ENCODE peak calls at places on chromosomes 4 and X, in nine cellular contexts. One of them, this sample, is unnamed.

GRCh38 chr4:25172964-25173917 is 13.0 kb upstream of the SEPSECS start:
- DNase-seq in ovary: no peak
- DNase-seq in fibroblast of pulmonary artery: peak
- DNase-seq in lower leg skin: no peak
- DNase-seq in prostate gland: no peak
- DNase-seq in left ventricle myocardium inferior: no peak
- DNase-seq in GM12865: peak
- DNase-seq in stomach: no peak
- DNase-seq in bronchial epithelial cell: peak
- DNase-seq in this sample: peak

GRCh38 chrX:319579-320125 is 1.1 kb upstream of the GTPBP6 start:
- DNase-seq in ovary: peak
- DNase-seq in fibroblast of pulmonary artery: no peak
- DNase-seq in lower leg skin: peak
- DNase-seq in prostate gland: no peak
- DNase-seq in left ventricle myocardium inferior: peak
- DNase-seq in GM12865: no peak
- DNase-seq in stomach: no peak
- DNase-seq in bronchial epithelial cell: no peak
- DNase-seq in this sample: no peak

GRCh38 chrX:45400380-45400779 is 199.7 kb upstream of the DIPK2B start:
- DNase-seq in ovary: no peak
- DNase-seq in fibroblast of pulmonary artery: peak
- DNase-seq in lower leg skin: no peak
- DNase-seq in prostate gland: no peak
- DNase-seq in left ventricle myocardium inferior: no peak
- DNase-seq in GM12865: no peak
- DNase-seq in stomach: no peak
- DNase-seq in bronchial epithelial cell: no peak
- DNase-seq in this sample: peak

GRCh38 chrX:3244203-3244743 is 102.2 kb downstream of the MXRA5 start:
- DNase-seq in ovary: no peak
- DNase-seq in fibroblast of pulmonary artery: peak
- DNase-seq in lower leg skin: no peak
- DNase-seq in prostate gland: no peak
- DNase-seq in left ventricle myocardium inferior: no peak
- DNase-seq in GM12865: no peak
- DNase-seq in stomach: no peak
- DNase-seq in bronchial epithelial cell: peak
- DNase-seq in this sample: peak

GRCh38 chrX:41596586-41596985 is 92.2 kb upstream of the GPR34 start:
- DNase-seq in ovary: no peak
- DNase-seq in fibroblast of pulmonary artery: peak
- DNase-seq in lower leg skin: no peak
- DNase-seq in prostate gland: no peak
- DNase-seq in left ventricle myocardium inferior: no peak
- DNase-seq in GM12865: peak
- DNase-seq in stomach: no peak
- DNase-seq in bronchial epithelial cell: peak
- DNase-seq in this sample: no peak

GRCh38 chr4:102717448-102718092 is 43.2 kb downstream of the MANBA start:
- DNase-seq in ovary: no peak
- DNase-seq in fibroblast of pulmonary artery: no peak
- DNase-seq in lower leg skin: no peak
- DNase-seq in prostate gland: no peak
- DNase-seq in left ventricle myocardium inferior: no peak
- DNase-seq in GM12865: no peak
- DNase-seq in stomach: no peak
- DNase-seq in bronchial epithelial cell: peak
- DNase-seq in this sample: peak

GRCh38 chrX:53013291-53013690 is 35.3 kb upstream of the GPR173 start:
- DNase-seq in ovary: no peak
- DNase-seq in fibroblast of pulmonary artery: no peak
- DNase-seq in lower leg skin: peak
- DNase-seq in prostate gland: no peak
- DNase-seq in left ventricle myocardium inferior: no peak
- DNase-seq in GM12865: no peak
- DNase-seq in stomach: no peak
- DNase-seq in bronchial epithelial cell: no peak
- DNase-seq in this sample: no peak

GRCh38 chr4:145545538-145546224 is 64.0 kb downstream of the SMAD1 start:
- DNase-seq in ovary: no peak
- DNase-seq in fibroblast of pulmonary artery: peak
- DNase-seq in lower leg skin: no peak
- DNase-seq in prostate gland: peak
- DNase-seq in left ventricle myocardium inferior: no peak
- DNase-seq in GM12865: peak
- DNase-seq in stomach: peak
- DNase-seq in bronchial epithelial cell: peak
- DNase-seq in this sample: peak

GRCh38 chrX:115606861-115607260 is 45.9 kb downstream of the PLS3 start:
- DNase-seq in ovary: no peak
- DNase-seq in fibroblast of pulmonary artery: no peak
- DNase-seq in lower leg skin: no peak
- DNase-seq in prostate gland: no peak
- DNase-seq in left ventricle myocardium inferior: no peak
- DNase-seq in GM12865: no peak
- DNase-seq in stomach: no peak
- DNase-seq in bronchial epithelial cell: no peak
- DNase-seq in this sample: no peak

GRCh38 chr4:27048350-27049100 is 187.9 kb downstream of the STIM2 start:
- DNase-seq in ovary: no peak
- DNase-seq in fibroblast of pulmonary artery: peak
- DNase-seq in lower leg skin: peak
- DNase-seq in prostate gland: no peak
- DNase-seq in left ventricle myocardium inferior: no peak
- DNase-seq in GM12865: peak
- DNase-seq in stomach: no peak
- DNase-seq in bronchial epithelial cell: peak
- DNase-seq in this sample: peak

GRCh38 chr4:67892905-67893304 is 9.1 kb upstream of the TMPRSS11D start:
- DNase-seq in ovary: no peak
- DNase-seq in fibroblast of pulmonary artery: no peak
- DNase-seq in lower leg skin: no peak
- DNase-seq in prostate gland: no peak
- DNase-seq in left ventricle myocardium inferior: no peak
- DNase-seq in GM12865: no peak
- DNase-seq in stomach: no peak
- DNase-seq in bronchial epithelial cell: no peak
- DNase-seq in this sample: no peak

GRCh38 chrX:69014200-69014599 is 151.1 kb downstream of the PJA1 start:
- DNase-seq in ovary: no peak
- DNase-seq in fibroblast of pulmonary artery: peak
- DNase-seq in lower leg skin: peak
- DNase-seq in prostate gland: no peak
- DNase-seq in left ventricle myocardium inferior: no peak
- DNase-seq in GM12865: no peak
- DNase-seq in stomach: no peak
- DNase-seq in bronchial epithelial cell: peak
- DNase-seq in this sample: no peak

GRCh38 chr4:88054909-88055308 is 47.5 kb downstream of the PKD2 start:
- DNase-seq in ovary: no peak
- DNase-seq in fibroblast of pulmonary artery: peak
- DNase-seq in lower leg skin: no peak
- DNase-seq in prostate gland: peak
- DNase-seq in left ventricle myocardium inferior: no peak
- DNase-seq in GM12865: peak
- DNase-seq in stomach: peak
- DNase-seq in bronchial epithelial cell: peak
- DNase-seq in this sample: peak

GRCh38 chrX:71871367-71871766 is 39.3 kb upstream of the NHSL2 start:
- DNase-seq in ovary: no peak
- DNase-seq in fibroblast of pulmonary artery: peak
- DNase-seq in lower leg skin: no peak
- DNase-seq in prostate gland: no peak
- DNase-seq in left ventricle myocardium inferior: no peak
- DNase-seq in GM12865: no peak
- DNase-seq in stomach: peak
- DNase-seq in bronchial epithelial cell: peak
- DNase-seq in this sample: no peak

DNA sequence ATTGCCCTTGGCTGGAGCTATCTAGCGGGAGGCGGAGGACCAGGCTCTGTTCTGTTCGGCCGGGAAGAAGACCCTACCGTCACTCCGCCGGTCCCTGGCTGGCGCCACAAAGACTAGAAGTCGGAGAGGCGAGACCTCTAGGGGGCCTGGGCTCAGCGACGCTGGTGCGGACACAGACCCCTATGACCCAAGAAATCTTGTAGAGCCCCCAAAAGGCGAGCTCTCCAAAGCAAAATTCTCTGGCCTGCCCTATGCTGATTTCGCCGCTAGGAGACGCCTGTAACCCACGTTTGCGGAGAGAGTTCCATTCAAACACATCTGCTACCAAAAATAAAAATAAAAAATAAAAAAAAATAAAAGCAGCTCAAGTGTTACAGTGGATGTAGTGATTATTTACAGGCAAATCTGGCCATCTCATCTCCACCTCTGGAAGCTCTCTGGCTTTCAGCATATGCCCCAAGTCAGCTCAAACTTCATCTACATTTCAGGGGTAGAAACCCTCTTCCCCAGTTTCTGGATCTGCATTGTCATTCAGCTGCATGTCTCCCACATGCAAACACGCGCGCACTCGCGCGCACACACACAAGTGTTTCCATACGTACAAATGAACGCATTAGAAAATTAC is 2.4 kb upstream of the PCDH10 start:
- DNase-seq in ovary: peak
- DNase-seq in fibroblast of pulmonary artery: peak
- DNase-seq in lower leg skin: peak
- DNase-seq in prostate gland: no peak
- DNase-seq in left ventricle myocardium inferior: no peak
- DNase-seq in GM12865: peak
- DNase-seq in stomach: no peak
- DNase-seq in bronchial epithelial cell: peak
- DNase-seq in this sample: peak
- H3K4me3 ChIP-seq in ovary: peak
- H3K4me3 ChIP-seq in fibroblast of pulmonary artery: peak
- H3K4me3 ChIP-seq in lower leg skin: no peak
- H3K4me3 ChIP-seq in prostate gland: peak
- H3K4me3 ChIP-seq in left ventricle myocardium inferior: peak
- H3K4me3 ChIP-seq in GM12865: no peak
- H3K4me3 ChIP-seq in stomach: peak
- H3K4me3 ChIP-seq in bronchial epithelial cell: no peak
- H3K4me3 ChIP-seq in this sample: peak

DNA sequence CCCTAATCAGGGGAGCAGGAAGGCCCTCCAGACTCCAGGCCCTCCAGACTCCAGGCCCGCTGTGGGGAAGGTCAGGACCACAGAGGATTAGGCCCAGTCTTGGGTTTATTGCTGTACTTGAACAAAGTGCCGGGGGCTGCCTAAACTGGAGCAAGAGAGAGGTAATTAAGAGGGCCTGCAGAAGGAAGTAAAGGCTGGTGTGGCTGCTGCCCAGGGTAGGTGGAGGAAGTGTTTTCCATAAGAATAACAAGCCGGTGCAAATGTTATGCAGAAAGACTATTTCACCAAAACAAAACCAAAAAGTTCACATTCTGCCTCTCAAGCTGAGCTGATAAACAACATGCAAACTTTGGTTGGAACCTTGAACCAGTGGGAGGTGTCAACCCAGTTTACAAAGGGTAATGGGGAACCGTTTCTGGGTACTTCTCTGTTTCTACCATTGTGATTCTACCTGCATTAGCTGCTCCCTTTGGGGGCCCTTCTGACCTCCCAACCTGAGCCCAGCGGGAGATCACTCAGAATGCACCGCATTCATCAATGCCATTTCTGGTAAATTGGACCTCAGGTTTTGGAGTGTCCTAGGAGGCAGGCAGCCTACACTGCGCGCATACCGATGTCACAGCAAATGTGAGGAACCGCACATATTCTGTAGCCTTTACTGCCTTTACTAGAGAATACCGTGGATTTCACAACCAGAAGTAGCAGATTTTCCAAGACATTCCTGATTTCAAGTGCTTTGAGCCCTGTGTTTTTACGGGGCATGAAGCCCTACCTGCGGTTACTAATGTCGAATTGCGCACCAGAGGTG is 59.7 kb upstream of the BCOR start:
- DNase-seq in ovary: peak
- DNase-seq in fibroblast of pulmonary artery: no peak
- DNase-seq in lower leg skin: no peak
- DNase-seq in prostate gland: no peak
- DNase-seq in left ventricle myocardium inferior: no peak
- DNase-seq in GM12865: no peak
- DNase-seq in stomach: no peak
- DNase-seq in bronchial epithelial cell: no peak
- DNase-seq in this sample: no peak
- TF ChIP-seq CTCF in ovary: no peak
- TF ChIP-seq CTCF in fibroblast of pulmonary artery: no peak
- TF ChIP-seq CTCF in lower leg skin: no peak
- TF ChIP-seq CTCF in prostate gland: no peak
- TF ChIP-seq CTCF in left ventricle myocardium inferior: no peak
- TF ChIP-seq CTCF in GM12865: no peak
- TF ChIP-seq CTCF in stomach: no peak
- TF ChIP-seq CTCF in bronchial epithelial cell: no peak
- TF ChIP-seq CTCF in this sample: no peak

DNA sequence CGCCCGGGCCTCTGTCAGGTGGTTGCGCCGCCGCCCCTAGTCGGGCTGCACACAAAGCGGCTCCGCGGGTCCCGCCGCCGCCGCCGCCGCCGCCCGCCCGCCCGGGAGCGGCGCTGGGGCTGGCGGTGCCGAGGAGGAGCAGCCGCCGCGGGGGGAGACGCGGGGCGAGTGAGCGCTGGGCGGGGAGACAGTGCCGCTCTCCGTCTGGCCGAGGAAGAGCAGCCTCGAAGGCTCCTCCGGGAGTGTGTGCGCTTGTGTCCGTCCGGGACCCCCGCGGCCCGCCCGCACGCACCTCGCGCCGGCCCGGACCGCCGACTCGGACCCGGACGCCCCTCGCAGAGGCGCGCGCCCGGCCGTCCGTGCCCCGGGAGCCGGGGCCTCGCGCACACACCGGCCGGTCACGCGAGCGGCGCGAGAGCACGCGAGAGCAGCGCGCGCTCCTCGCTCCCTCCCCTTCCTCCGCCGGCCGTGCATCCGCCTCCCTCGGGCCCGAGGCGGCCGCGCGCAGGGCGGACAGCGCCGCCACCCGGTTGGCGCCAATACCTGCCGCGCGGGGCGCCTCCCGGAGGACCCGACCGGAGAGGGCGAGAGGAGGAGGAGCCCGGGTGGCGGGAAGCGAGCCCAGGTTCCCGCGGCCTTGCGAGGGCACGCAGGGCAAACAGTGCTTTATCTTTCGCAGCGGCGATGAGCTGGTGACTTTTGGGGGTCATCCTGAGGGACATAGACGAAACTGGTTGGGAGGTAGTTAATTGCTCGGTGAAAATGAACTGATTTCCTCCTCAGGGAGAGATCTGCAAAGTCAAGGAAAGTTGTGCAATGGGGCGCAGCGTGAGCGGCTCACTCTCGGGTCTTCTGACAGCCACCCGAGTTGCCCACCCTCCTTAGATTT is at the start of gene PDS5A:
- DNase-seq in ovary: peak
- DNase-seq in fibroblast of pulmonary artery: peak
- DNase-seq in lower leg skin: peak
- DNase-seq in prostate gland: peak
- DNase-seq in left ventricle myocardium inferior: peak
- DNase-seq in GM12865: peak
- DNase-seq in stomach: peak
- DNase-seq in bronchial epithelial cell: peak
- DNase-seq in this sample: peak
- H3K4me3 ChIP-seq in ovary: peak
- H3K4me3 ChIP-seq in fibroblast of pulmonary artery: peak
- H3K4me3 ChIP-seq in lower leg skin: peak
- H3K4me3 ChIP-seq in prostate gland: peak
- H3K4me3 ChIP-seq in left ventricle myocardium inferior: peak
- H3K4me3 ChIP-seq in GM12865: peak
- H3K4me3 ChIP-seq in stomach: peak
- H3K4me3 ChIP-seq in bronchial epithelial cell: peak
- H3K4me3 ChIP-seq in this sample: peak

GRCh38 chr4:13653356-13653755 is 25.8 kb upstream of the BOD1L1 start:
- DNase-seq in ovary: no peak
- DNase-seq in fibroblast of pulmonary artery: no peak
- DNase-seq in lower leg skin: no peak
- DNase-seq in prostate gland: no peak
- DNase-seq in left ventricle myocardium inferior: no peak
- DNase-seq in GM12865: no peak
- DNase-seq in stomach: no peak
- DNase-seq in bronchial epithelial cell: no peak
- DNase-seq in this sample: no peak
- TF ChIP-seq CTCF in ovary: no peak
- TF ChIP-seq CTCF in fibroblast of pulmonary artery: no peak
- TF ChIP-seq CTCF in lower leg skin: no peak
- TF ChIP-seq CTCF in prostate gland: no peak
- TF ChIP-seq CTCF in left ventricle myocardium inferior: no peak
- TF ChIP-seq CTCF in GM12865: no peak
- TF ChIP-seq CTCF in stomach: no peak
- TF ChIP-seq CTCF in bronchial epithelial cell: no peak
- TF ChIP-seq CTCF in this sample: no peak

This sample was measured in fibroblast of villous mesenchyme.